ENCODE peak calls at places on chromosome 12, in four cellular contexts. C, R, W and Y are unnamed samples.

GRCh38 chr12:86186449-86186848 is 69.7 kb downstream of the MGAT4C start:
- DNase-seq in C (no peak), R (peak), W (no peak), Y (no peak)

GRCh38 chr12:112938751-112939150 is 477 bp downstream of the OAS3 start:
- DNase-seq in C (no peak), R (peak), W (no peak), Y (no peak)

GRCh38 chr12:3792623-3793288 is 39.8 kb upstream of the CRACR2A start:
- DNase-seq in C (peak), R (no peak), W (no peak), Y (no peak)

GRCh38 chr12:6084261-6084968 is 40.1 kb downstream of the VWF start:
- DNase-seq in C (peak), R (peak), W (peak), Y (peak)

GRCh38 chr12:14065094-14065493 is 83.7 kb upstream of the GRIN2B start:
- DNase-seq in C (no peak), R (no peak), W (no peak), Y (no peak)

GRCh38 chr12:105935981-105936380 is 202.8 kb downstream of the NUAK1 start:
- DNase-seq in C (no peak), R (peak), W (no peak), Y (peak)

GRCh38 chr12:100427078-100427477 is 46.6 kb upstream of the NR1H4 start:
- DNase-seq in C (no peak), R (peak), W (no peak), Y (no peak)

GRCh38 chr12:111584959-111585358 is 14.2 kb downstream of the ATXN2 start:
- DNase-seq in C (no peak), R (peak), W (no peak), Y (no peak)

GRCh38 chr12:88243886-88244491 is 101.9 kb downstream of the TMTC3 start:
- DNase-seq in C (no peak), R (no peak), W (peak), Y (no peak)

GRCh38 chr12:6200266-6201198 is at the start of gene CD9:
- DNase-seq in C (no peak), R (peak), W (peak), Y (no peak)

GRCh38 chr12:49974231-49974675 is 1.5 kb downstream of the AQP6 start:
- DNase-seq in C (no peak), R (no peak), W (peak), Y (peak)

GRCh38 chr12:122250047-122250446 is 16.2 kb downstream of the VPS33A start:
- DNase-seq in C (no peak), R (no peak), W (no peak), Y (no peak)

GRCh38 chr12:116143883-116144266 is 133.6 kb downstream of the MED13L start:
- DNase-seq in C (no peak), R (peak), W (peak), Y (no peak)

GRCh38 chr12:116697305-116698130 is 40.4 kb downstream of the SPRING1 start:
- DNase-seq in C (peak), R (no peak), W (peak), Y (no peak)

GRCh38 chr12:117494833-117495714 is 133.6 kb upstream of the NOS1 start:
- DNase-seq in C (no peak), R (no peak), W (no peak), Y (no peak)

GRCh38 chr12:27868165-27868564 is 88.1 kb upstream of the MANSC4 start:
- DNase-seq in C (no peak), R (peak), W (no peak), Y (no peak)

GRCh38 chr12:53113307-53113706 is 10.0 kb downstream of the SOAT2 start:
- DNase-seq in C (no peak), R (no peak), W (no peak), Y (no peak)

GRCh38 chr12:15001733-15002471 is 29.1 kb downstream of the PDE6H start:
- DNase-seq in C (no peak), R (no peak), W (peak), Y (peak)

GRCh38 chr12:19739195-19739776 is 300.0 kb downstream of the AEBP2 start:
- DNase-seq in C (peak), R (peak), W (peak), Y (no peak)

GRCh38 chr12:88450130-88450529 is 130.1 kb downstream of the KITLG start:
- DNase-seq in C (no peak), R (no peak), W (no peak), Y (no peak)

GRCh38 chr12:30962047-30962446 is 35.5 kb downstream of the TSPAN11 start:
- DNase-seq in C (no peak), R (no peak), W (no peak), Y (no peak)

GRCh38 chr12:89663577-89664357 is 44.9 kb downstream of the ATP2B1 start:
- DNase-seq in C (no peak), R (peak), W (no peak), Y (no peak)

GRCh38 chr12:56676851-56677601 is 11.1 kb downstream of the PTGES3 start:
- DNase-seq in C (no peak), R (no peak), W (no peak), Y (no peak)

GRCh38 chr12:55970775-55971174 is 3.1 kb upstream of the RAB5B start:
- DNase-seq in C (no peak), R (no peak), W (no peak), Y (no peak)

GRCh38 chr12:75542942-75543341 is 31.5 kb upstream of the KRR1 start:
- DNase-seq in C (no peak), R (no peak), W (no peak), Y (no peak)

GRCh38 chr12:113149361-113150150 is at the start of gene CFAP73:
- DNase-seq in C (peak), R (peak), W (peak), Y (no peak)

GRCh38 chr12:2794736-2795289 is at the start of gene FKBP4:
- DNase-seq in C (peak), R (peak), W (peak), Y (peak)

GRCh38 chr12:27615331-27615891 is 80.8 kb upstream of the REP15 start:
- DNase-seq in C (no peak), R (no peak), W (peak), Y (no peak)

GRCh38 chr12:116339800-116340371 is 62.4 kb upstream of the MED13L start:
- DNase-seq in C (no peak), R (no peak), W (no peak), Y (no peak)

GRCh38 chr12:104473374-104473983 is 16.7 kb downstream of the CHST11 start:
- DNase-seq in C (no peak), R (no peak), W (no peak), Y (no peak)

GRCh38 chr12:2796187-2796663 is 1.5 kb downstream of the FKBP4 start:
- DNase-seq in C (no peak), R (peak), W (no peak), Y (no peak)

GRCh38 chr12:27922591-27923139 is 49.9 kb downstream of the PTHLH start:
- DNase-seq in C (no peak), R (peak), W (no peak), Y (no peak)

GRCh38 chr12:11688831-11689230 is 39.4 kb downstream of the ETV6 start:
- DNase-seq in C (no peak), R (no peak), W (no peak), Y (no peak)

GRCh38 chr12:64733857-64734256 is 25.3 kb downstream of the GNS start:
- DNase-seq in C (no peak), R (peak), W (peak), Y (no peak)